ENCODE peak calls at places on chromosomes 4 and X, in ten cellular contexts. F is Panc1, P is Calu3, V is GM06990, O is suprapubic skin, T is retinal pigment epithelial cell, L is right lobe of liver, I is SK-N-SH, Z is cardiac muscle cell, U is esophagus squamous epithelium. S is an unnamed sample.

GRCh38 chr4:139814285-139815015 is 148.8 kb downstream of the MGST2 start:
- DNase-seq in U (no peak), F (no peak), L (peak; percentile 74), Z (peak; percentile 54), T (peak; percentile 24), O (no peak), P (no peak), I (no peak), V (no peak), S (peak; percentile 36)

GRCh38 chr4:183638436-183638835 is 20.5 kb downstream of the RWDD4 start:
- DNase-seq in I (no peak), T (peak; percentile 36), Z (no peak), V (no peak), O (no peak), P (no peak), U (no peak), F (no peak), L (no peak), S (no peak)

GRCh38 chr4:154120690-154121089 is 331.8 kb upstream of the SFRP2 start:
- DNase-seq in F (no peak), T (no peak), V (no peak), P (no peak), Z (no peak), U (no peak), O (no peak), L (no peak), I (no peak), S (no peak)

GRCh38 chr4:108620933-108621905 is 843 bp downstream of the RPL34 start:
- DNase-seq in P (no peak), T (no peak), V (no peak), Z (peak; percentile 13), O (no peak), L (no peak), I (no peak), U (no peak), F (no peak), S (no peak)

GRCh38 chr4:37822220-37822619 is 4.3 kb upstream of the PGM2 start:
- DNase-seq in O (no peak), Z (peak; percentile 39), P (no peak), U (no peak), V (no peak), F (no peak), I (no peak), L (peak; percentile 70), T (no peak), S (no peak)

GRCh38 chrX:24097741-24098140 is 43.0 kb downstream of the EIF2S3 start:
- DNase-seq in O (no peak), P (no peak), T (no peak), V (no peak), U (no peak), Z (no peak), F (no peak), L (no peak), I (no peak), S (no peak)

GRCh38 chrX:101442095-101442494 is 34.1 kb downstream of the HNRNPH2 start:
- DNase-seq in I (no peak), P (no peak), F (no peak), Z (peak; percentile 59), V (no peak), L (no peak), U (no peak), T (no peak), O (no peak), S (no peak)

GRCh38 chrX:40018021-40018420 is 79.7 kb downstream of the BCOR start:
- DNase-seq in O (no peak), T (no peak), I (no peak), P (no peak), L (no peak), Z (no peak), F (no peak), U (no peak), V (no peak), S (no peak)

GRCh38 chr4:85132570-85132969 is 166.1 kb upstream of the WDFY3 start:
- DNase-seq in O (no peak), V (no peak), L (no peak), I (no peak), P (no peak), T (no peak), Z (no peak), F (no peak), U (no peak), S (no peak)

GRCh38 chr4:89847571-89848325 is 10.8 kb upstream of the SNCA start:
- DNase-seq in F (no peak), V (no peak), U (no peak), O (no peak), I (no peak), P (no peak), Z (peak; percentile 7), T (no peak), L (no peak), S (no peak)

GRCh38 chrX:80812176-80812575 is 2.5 kb upstream of the BRWD3 start:
- DNase-seq in O (no peak), V (no peak), T (no peak), F (no peak), U (no peak), Z (peak; percentile 62), P (peak; percentile 26), L (no peak), I (peak; percentile 8), S (no peak)

GRCh38 chrX:47200385-47201150 is 6.9 kb downstream of the UBA1 start:
- DNase-seq in F (peak; percentile 22), L (no peak), U (no peak), V (no peak), T (no peak), Z (peak; percentile 22), P (no peak), I (no peak), O (no peak), S (no peak)
- TF ChIP-seq CTCF in F (no peak), L (peak; percentile 15), U (peak; percentile 7), V (no peak), T (peak; percentile 38), Z (peak; percentile 5), P (no peak), I (peak; percentile 21), O (no peak), S (no peak)

GRCh38 chrX:5876984-5877655 is 351.5 kb downstream of the NLGN4X start:
- DNase-seq in U (no peak), O (no peak), L (no peak), F (no peak), P (no peak), Z (no peak), V (no peak), T (no peak), I (peak; percentile 21), S (peak; percentile 32)
- TF ChIP-seq CTCF in U (peak; percentile 26), O (no peak), L (peak; percentile 25), F (peak; percentile 66), P (no peak), Z (no peak), V (peak; percentile 20), T (peak; percentile 54), I (peak; percentile 49), S (peak; percentile 5)

DNA sequence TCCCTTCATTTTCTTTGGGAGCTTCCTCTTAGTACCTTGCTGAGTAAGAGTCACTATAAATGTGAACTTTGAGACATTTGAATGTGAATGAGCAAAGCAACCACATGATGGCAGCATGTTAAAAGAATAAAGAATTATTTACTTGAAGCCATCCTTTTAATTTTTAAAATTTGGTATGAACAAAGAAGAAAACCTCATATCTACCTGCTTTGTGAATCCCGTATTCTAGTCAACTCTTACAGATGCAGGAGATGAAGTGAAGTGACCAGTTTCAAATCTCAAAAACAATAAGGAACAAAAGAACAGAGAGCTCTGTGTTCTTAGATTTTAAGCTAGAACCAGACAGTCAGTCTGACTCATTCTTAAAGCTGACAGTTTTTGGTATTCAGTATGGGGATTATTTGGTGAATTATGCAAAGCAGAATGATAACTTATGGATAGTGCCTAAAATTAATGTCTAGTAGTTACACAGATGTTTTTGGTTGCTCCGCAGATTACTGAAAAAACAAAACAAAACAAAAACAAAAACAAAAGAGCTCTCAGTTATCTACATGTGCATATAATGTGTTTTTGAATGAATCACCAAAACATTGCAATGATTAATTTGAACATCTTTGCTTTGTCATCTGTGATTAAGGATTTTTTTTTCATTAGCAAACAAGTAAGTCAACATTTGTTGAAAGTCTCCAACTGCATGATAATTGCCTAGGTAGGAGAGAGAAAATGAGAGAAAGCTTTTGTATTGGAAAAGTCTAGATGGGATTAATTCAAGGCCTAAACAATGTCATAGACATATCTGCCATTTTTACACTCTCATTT is 48.2 kb upstream of the H2AZ1 start:
- DNase-seq in U (no peak), V (no peak), F (no peak), L (no peak), I (peak; percentile 27), O (no peak), T (no peak), P (no peak), Z (peak; percentile 54), S (no peak)
- TF ChIP-seq CTCF in U (peak; percentile 18), V (peak; percentile 36), F (peak; percentile 21), L (no peak), I (peak; percentile 70), O (no peak), T (peak; percentile 42), P (no peak), Z (peak; percentile 44), S (no peak)

GRCh38 chr4:158161561-158162354 is 11.1 kb downstream of the GASK1B start:
- DNase-seq in V (no peak), U (no peak), O (no peak), F (no peak), Z (peak; percentile 96), P (peak; percentile 6), L (no peak), I (no peak), T (peak; percentile 100), S (no peak)

GRCh38 chr4:158162637-158163036 is 10.2 kb downstream of the GASK1B start:
- DNase-seq in P (peak; percentile 14), Z (no peak), I (no peak), F (no peak), L (no peak), O (no peak), U (no peak), T (no peak), V (no peak), S (no peak)

GRCh38 chr4:158166701-158167100 is 6.1 kb downstream of the GASK1B start:
- DNase-seq in T (no peak), V (no peak), U (no peak), L (no peak), Z (peak; percentile 62), F (no peak), P (no peak), I (no peak), O (no peak), S (no peak)

GRCh38 chr4:158164849-158165248 is 8.0 kb downstream of the GASK1B start:
- DNase-seq in V (no peak), Z (no peak), P (no peak), U (no peak), T (no peak), O (no peak), L (no peak), I (no peak), F (no peak), S (no peak)

DNA sequence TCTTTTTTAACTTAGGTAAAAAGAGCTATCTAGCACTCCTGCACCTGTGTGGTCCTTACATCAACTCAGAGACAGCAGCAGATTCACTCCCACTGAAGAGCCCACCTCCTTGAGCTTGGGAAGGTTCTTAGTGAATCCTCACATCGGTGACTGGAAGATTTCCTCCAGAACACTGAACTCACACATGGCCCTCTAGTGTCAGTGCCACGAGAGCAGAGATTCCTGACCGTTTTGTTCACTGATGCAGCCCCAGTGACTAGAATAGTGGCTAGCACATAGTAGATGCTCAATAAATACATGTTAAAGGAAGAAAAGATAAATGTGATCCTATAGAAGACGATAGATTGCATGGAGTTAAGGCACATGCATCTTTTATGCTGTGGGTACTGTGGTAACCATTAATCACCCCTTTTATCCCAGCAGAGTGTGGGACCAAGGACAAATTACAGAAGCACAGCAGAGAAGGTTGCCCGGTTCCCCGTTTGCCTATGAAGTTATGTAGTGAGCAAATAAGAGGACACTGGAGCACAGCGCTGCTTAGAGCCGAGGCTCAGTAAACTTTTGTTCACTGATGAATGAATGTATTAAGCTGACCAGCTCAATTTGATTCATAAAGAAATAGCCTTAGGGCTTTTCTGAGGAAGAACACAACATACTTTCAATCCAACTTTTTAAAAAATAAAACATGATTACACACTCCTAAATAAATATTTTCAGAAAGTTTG is 8.7 kb downstream of the GASK1B start:
- DNase-seq in Z (no peak), I (no peak), F (no peak), O (no peak), T (no peak), U (no peak), V (no peak), P (no peak), L (no peak), S (no peak)
- TF ChIP-seq CTCF in Z (peak; percentile 18), I (no peak), F (no peak), O (no peak), T (no peak), U (no peak), V (no peak), P (no peak), L (no peak), S (no peak)

S was measured in lung.